ENCODE peak calls at places on chromosome 1, in seven cellular contexts. F is K562, L is stomach, V is A549, I is transverse colon, X is SK-N-SH, R is H1. G is an unnamed sample.

GRCh38 chr1:236103646-236104218 is 38.6 kb upstream of the GPR137B start:
- DNase-seq in L (peak; percentile 66), V (peak; percentile 58), R (no peak), F (peak; percentile 86), I (peak; percentile 46), X (peak; percentile 83), G (peak; percentile 46)

GRCh38 chr1:87028576-87028975 is 114.1 kb downstream of the HS2ST1 start:
- DNase-seq in L (no peak), I (no peak), F (no peak), V (no peak), R (no peak), X (no peak), G (no peak)

GRCh38 chr1:178093150-178093957 is 550 bp upstream of the RASAL2 start:
- DNase-seq in F (peak; percentile 94), L (peak; percentile 90), I (peak; percentile 91), R (peak; percentile 86), X (peak; percentile 94), V (peak; percentile 96), G (peak; percentile 90)

GRCh38 chr1:19463204-19463803 is 22.0 kb downstream of the CAPZB start:
- DNase-seq in R (no peak), X (no peak), V (no peak), L (no peak), I (peak; percentile 69), F (no peak), G (no peak)

GRCh38 chr1:91693542-91693941 is 192.4 kb downstream of the TGFBR3 start:
- DNase-seq in L (peak; percentile 51), V (no peak), F (no peak), R (no peak), I (no peak), X (no peak), G (no peak)

GRCh38 chr1:9235123-9235513 is 544 bp downstream of the H6PD start:
- DNase-seq in X (no peak), V (peak; percentile 42), F (no peak), I (no peak), L (peak; percentile 39), R (no peak), G (peak; percentile 58)

GRCh38 chr1:61358770-61359455 is 276.6 kb downstream of the NFIA start:
- DNase-seq in R (no peak), F (no peak), I (no peak), X (no peak), L (no peak), V (no peak), G (no peak)

GRCh38 chr1:204228896-204229295 is 15.1 kb upstream of the GOLT1A start:
- DNase-seq in F (no peak), X (no peak), V (no peak), L (peak; percentile 18), I (no peak), R (no peak), G (no peak)

GRCh38 chr1:172414331-172414730 is 6.2 kb upstream of the C1orf105 start:
- DNase-seq in X (no peak), R (no peak), L (no peak), I (no peak), F (no peak), V (no peak), G (no peak)

GRCh38 chr1:41616563-41616962 is 132.1 kb upstream of the EDN2 start:
- DNase-seq in I (no peak), L (no peak), X (no peak), V (no peak), F (no peak), R (no peak), G (no peak)

DNA sequence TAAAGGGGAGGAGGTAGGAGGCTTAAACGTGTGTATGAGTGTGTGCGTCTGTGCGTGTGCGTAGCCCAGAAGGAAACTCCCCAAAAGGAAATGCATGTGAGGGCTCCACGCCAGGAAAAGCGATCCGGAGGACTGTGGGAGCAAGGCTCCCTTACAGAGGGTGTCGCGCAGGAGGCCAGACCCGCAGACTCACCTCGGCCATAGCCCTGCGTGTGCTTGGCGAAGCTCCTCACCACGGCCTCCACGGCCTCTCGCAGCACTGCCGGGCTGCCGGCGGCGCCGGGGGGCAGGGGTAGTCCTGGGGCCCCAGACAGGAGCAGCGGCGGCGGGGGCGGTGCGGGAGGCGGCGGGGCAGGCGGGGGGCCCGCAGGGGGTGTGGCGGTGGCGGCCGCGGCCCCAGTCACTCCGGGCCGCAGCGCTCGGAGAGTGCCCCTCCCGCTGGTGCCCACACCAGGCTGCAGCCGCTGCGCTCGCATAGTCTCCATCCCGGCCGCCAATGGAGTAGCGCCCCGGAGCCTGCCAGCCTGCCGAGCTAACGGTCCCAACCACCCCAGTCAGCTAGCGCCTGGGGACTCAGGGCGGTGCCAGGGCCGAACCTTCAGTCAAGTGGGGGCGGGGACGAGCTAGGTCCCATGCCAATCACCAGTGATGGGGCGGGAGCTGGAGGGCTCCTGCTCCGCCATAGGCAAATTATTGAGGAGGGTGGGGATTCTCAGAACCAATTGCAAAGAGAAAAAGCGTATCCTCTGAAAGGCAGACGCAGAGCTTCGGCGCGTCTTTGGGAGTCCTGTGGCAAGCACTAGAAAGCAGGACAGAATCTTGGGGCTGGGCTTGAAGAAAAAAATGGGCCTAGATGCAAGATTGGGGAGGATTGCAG is at the start of gene LIX1L:
- DNase-seq in F (peak; percentile 97), X (peak; percentile 95), V (peak; percentile 95), R (peak; percentile 83), L (peak; percentile 96), I (peak; percentile 96), G (peak; percentile 95)
- H3K4me1 ChIP-seq in F (peaks cover 25% of the 10 kb centered on the region), X (peaks cover 52% of the 10 kb centered on the region), V (peaks cover 42% of the 10 kb centered on the region), R (peaks cover 15% of the 10 kb centered on the region), L (peaks cover 29% of the 10 kb centered on the region), I (peaks cover 18% of the 10 kb centered on the region), G (peaks cover 6% of the 10 kb centered on the region)

GRCh38 chr1:65167544-65167943 is 19.5 kb downstream of the AK4 start:
- DNase-seq in R (no peak), I (no peak), F (no peak), L (no peak), V (no peak), X (no peak), G (no peak)
- TF ChIP-seq EP300 in R (no peak), I (no peak), F (no peak), L (no peak), V (no peak), X (no peak), G (no peak)

GRCh38 chr1:54324750-54325704 is 81.2 kb downstream of the SSBP3 start:
- DNase-seq in V (no peak), R (no peak), X (no peak), L (no peak), F (no peak), I (no peak), G (peak; percentile 67)

GRCh38 chr1:54327386-54328116 is 78.6 kb downstream of the SSBP3 start:
- DNase-seq in I (no peak), L (no peak), V (no peak), X (peak; percentile 64), F (peak; percentile 46), R (no peak), G (no peak)

GRCh38 chr1:54325705-54326461 is 80.3 kb downstream of the SSBP3 start:
- DNase-seq in I (no peak), R (no peak), F (no peak), L (no peak), X (peak; percentile 78), V (no peak), G (no peak)

GRCh38 chr1:54328117-54328636 is 78.0 kb downstream of the SSBP3 start:
- DNase-seq in R (no peak), I (no peak), F (no peak), V (no peak), X (no peak), L (no peak), G (no peak)

GRCh38 chr1:54326577-54327385 is 79.4 kb downstream of the SSBP3 start:
- DNase-seq in I (no peak), R (no peak), L (no peak), X (no peak), F (no peak), V (no peak), G (no peak)
- H3K4me1 ChIP-seq in I (peaks cover 64% of the 10 kb centered on the region), R (peaks cover 62% of the 10 kb centered on the region), L (peaks cover 85% of the 10 kb centered on the region), X (peaks cover 99% of the 10 kb centered on the region), F (peaks cover 14% of the 10 kb centered on the region), V (no peaks in the 10 kb centered on the region), G (peaks cover 70% of the 10 kb centered on the region)

GRCh38 chr1:153792631-153793041 is 17.4 kb downstream of the SLC27A3 start:
- DNase-seq in V (no peak), L (no peak), R (no peak), I (no peak), X (no peak), F (no peak), G (peak; percentile 46)

GRCh38 chr1:153790996-153791855 is 16.0 kb downstream of the SLC27A3 start:
- DNase-seq in L (no peak), F (peak; percentile 19), R (no peak), I (peak; percentile 56), V (no peak), X (no peak), G (no peak)

GRCh38 chr1:153791856-153792253 is 16.6 kb downstream of the SLC27A3 start:
- DNase-seq in V (peak; percentile 20), X (no peak), F (no peak), L (no peak), R (no peak), I (no peak), G (no peak)

GRCh38 chr1:153789478-153790148 is 14.4 kb downstream of the SLC27A3 start:
- DNase-seq in L (no peak), V (no peak), F (peak; percentile 28), X (no peak), I (no peak), R (no peak), G (peak; percentile 58)

GRCh38 chr1:153790282-153790995 is 15.2 kb downstream of the SLC27A3 start:
- DNase-seq in L (peak; percentile 39), F (no peak), R (no peak), V (no peak), I (peak; percentile 69), X (no peak), G (peak; percentile 90)
- TF ChIP-seq EP300 in L (peak; percentile 90), F (no peak), R (no peak), V (no peak), I (peak; percentile 91), X (no peak), G (peak; percentile 79)

DNA sequence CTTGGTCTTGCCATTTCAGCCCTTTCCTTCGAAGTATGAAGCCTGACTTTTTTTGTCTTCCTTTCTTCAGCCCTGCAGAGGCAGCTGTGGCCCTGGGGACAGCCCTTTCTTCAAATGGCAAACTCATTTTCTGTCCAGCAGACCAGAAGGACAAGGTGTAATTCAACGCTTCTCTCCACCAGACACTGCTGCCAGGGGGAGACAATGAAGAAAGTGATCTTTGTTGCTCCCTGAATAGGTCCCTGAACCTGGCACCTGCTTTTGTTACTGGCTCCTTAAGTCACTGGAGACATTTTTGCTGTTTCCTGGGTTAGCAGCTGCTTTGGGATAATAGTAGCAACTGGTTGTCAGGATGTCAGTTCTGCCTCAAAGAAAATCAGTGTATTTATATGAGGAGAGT is 50.8 kb upstream of the MACF1 start:
- DNase-seq in X (no peak), I (no peak), V (no peak), R (no peak), F (no peak), L (no peak), G (no peak)
- H3K4me1 ChIP-seq in X (peaks cover 7% of the 10 kb centered on the region), I (peaks cover 7% of the 10 kb centered on the region), V (peaks cover 46% of the 10 kb centered on the region), R (peaks cover 34% of the 10 kb centered on the region), F (peaks cover 36% of the 10 kb centered on the region), L (peaks cover 59% of the 10 kb centered on the region), G (peaks cover 16% of the 10 kb centered on the region)

DNA sequence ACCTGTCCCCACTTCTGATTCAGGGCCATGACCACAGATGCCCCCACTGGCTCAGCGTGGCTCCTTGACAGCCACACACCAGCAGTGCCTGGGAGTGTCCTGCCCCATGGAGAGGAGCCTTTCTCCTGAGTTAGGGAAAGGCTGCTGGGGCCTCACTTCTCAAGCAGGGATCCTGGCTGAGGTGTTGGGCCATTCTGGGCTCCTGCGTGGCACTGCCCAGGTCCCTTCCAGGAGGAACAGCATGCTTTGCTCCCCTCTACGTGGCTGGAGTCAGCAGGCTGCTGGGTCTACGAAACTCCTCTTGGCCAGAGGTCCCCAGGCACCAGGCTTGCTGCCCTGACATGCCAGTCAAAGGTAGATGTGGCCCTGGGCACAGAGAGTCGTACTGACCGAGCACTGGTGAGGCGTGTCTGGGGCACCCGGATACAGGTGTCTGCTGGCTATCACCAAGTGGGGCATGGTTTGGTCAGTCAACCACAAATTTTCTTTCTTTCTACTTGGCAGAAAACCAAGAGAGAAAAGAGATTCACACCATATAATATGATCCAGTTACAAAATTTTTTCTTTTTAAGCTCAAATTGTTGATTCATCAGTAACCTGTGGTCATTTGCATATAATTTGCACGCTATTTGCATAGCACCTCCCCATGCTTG is 4.1 kb downstream of the ADORA1 start:
- DNase-seq in F (no peak), R (no peak), I (no peak), X (no peak), L (peak; percentile 18), V (no peak), G (no peak)
- TF ChIP-seq EP300 in F (no peak), R (no peak), I (no peak), X (no peak), L (no peak), V (no peak), G (no peak)

G was measured in ovary.